ENCODE peak calls at places on chromosomes 7 and 10, in eight cellular contexts. U is H1, W is breast epithelium, L is prostate gland, E is GM12891, F is GM12892, T is suprapubic skin, A is sigmoid colon. D is an unnamed sample.

GRCh38 chr10:6348091-6348862 is 145.5 kb downstream of the PFKFB3 start:
- DNase-seq in A (no peak), E (peak), W (peak), L (peak), T (no peak), F (peak), U (no peak), D (no peak)

GRCh38 chr7:816300-816750 is 16.0 kb upstream of the SUN1 start:
- DNase-seq in E (peak), W (peak), F (peak), L (peak), A (peak), U (peak), T (peak), D (peak)

GRCh38 chr10:103736763-103737162 is 118.6 kb downstream of the SH3PXD2A start:
- DNase-seq in T (no peak), A (no peak), W (no peak), E (no peak), F (no peak), U (peak), L (no peak), D (peak)

GRCh38 chr10:77699080-77699645 is 61.6 kb upstream of the KCNMA1 start:
- DNase-seq in T (no peak), L (no peak), W (no peak), U (no peak), F (no peak), E (no peak), A (no peak), D (no peak)

GRCh38 chr10:35739998-35740397 is 97.9 kb upstream of the FZD8 start:
- DNase-seq in W (no peak), T (no peak), L (no peak), F (no peak), A (no peak), U (no peak), E (no peak), D (no peak)

GRCh38 chr7:102273749-102274712 is 12.6 kb upstream of the SH2B2 start:
- DNase-seq in E (no peak), F (no peak), U (no peak), W (no peak), T (no peak), A (no peak), L (no peak), D (peak)

GRCh38 chr10:36675458-36675880 is 449.9 kb upstream of the ANKRD30A start:
- DNase-seq in F (no peak), W (no peak), U (no peak), A (no peak), E (no peak), T (no peak), L (no peak), D (no peak)

GRCh38 chr10:11165591-11166543 is 148.2 kb downstream of the CELF2 start:
- DNase-seq in E (peak), F (peak), L (peak), U (no peak), W (no peak), A (peak), T (peak), D (no peak)

GRCh38 chr10:75238182-75239180 is 2.7 kb upstream of the COMTD1 start:
- DNase-seq in E (no peak), U (no peak), W (no peak), L (no peak), A (peak), T (no peak), F (no peak), D (no peak)

GRCh38 chr7:134368851-134369533 is 52.3 kb upstream of the SLC35B4 start:
- DNase-seq in W (no peak), T (no peak), A (no peak), F (no peak), L (peak), E (no peak), U (no peak), D (no peak)

GRCh38 chr7:5557920-5558401 is 134.3 kb upstream of the TNRC18 start:
- DNase-seq in L (peak), E (peak), T (peak), F (peak), W (peak), U (no peak), A (peak), D (no peak)

DNA sequence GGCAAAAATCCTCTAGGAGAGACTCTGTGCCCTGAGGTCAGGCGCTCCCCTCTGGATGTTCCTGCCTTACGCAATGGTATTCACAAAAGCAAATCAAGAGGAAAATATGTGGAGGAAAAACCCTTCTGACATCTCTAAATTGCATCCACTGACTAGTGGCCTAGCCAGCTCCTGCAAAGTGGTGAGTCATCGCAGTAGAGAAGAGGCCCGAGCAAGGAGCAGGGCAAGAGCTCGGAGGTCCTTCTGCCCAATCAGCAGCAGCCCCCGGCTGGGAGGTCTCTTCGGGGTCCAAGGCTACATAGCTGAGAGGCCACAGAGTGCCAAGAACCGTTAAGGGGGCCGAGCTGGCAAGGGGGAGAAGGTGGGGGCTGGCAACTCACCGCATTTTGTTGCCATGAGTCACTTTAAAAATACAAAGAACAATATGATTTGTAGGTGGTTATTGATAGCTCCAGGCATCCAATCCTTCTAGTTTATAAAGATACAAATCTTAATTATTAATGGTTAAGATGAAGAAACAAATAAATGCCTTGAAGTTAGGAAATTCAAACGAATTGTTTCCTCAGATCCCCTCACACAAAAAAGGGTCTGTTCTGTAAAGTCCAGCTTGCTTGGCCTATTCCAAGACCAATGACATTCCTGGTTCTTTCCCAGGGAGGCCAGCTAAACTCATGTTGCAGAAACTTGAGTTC is 161.6 kb downstream of the PKD1L1 start:
- DNase-seq in F (no peak), E (no peak), U (peak), A (peak), L (peak), W (peak), T (peak), D (peak)
- TF ChIP-seq POLR2AphosphoS5 in F (no peak), E (no peak), U (no peak), A (peak), L (peak), W (peak), T (no peak), D (no peak)

GRCh38 chr7:27116962-27117686 is 13.4 kb downstream of the HOXA4 start:
- DNase-seq in L (no peak), U (peak), T (no peak), A (peak), W (no peak), F (no peak), E (no peak), D (no peak)

GRCh38 chr7:27117687-27118491 is 12.7 kb downstream of the HOXA4 start:
- DNase-seq in U (peak), W (peak), L (no peak), E (no peak), T (no peak), F (no peak), A (peak), D (no peak)

GRCh38 chr7:27121656-27122055 is 8.9 kb downstream of the HOXA4 start:
- DNase-seq in W (peak), L (no peak), A (no peak), U (no peak), E (no peak), F (no peak), T (no peak), D (no peak)

GRCh38 chr7:27118580-27118979 is 12.0 kb downstream of the HOXA4 start:
- DNase-seq in L (no peak), T (no peak), E (no peak), F (no peak), U (no peak), A (no peak), W (peak), D (no peak)

DNA sequence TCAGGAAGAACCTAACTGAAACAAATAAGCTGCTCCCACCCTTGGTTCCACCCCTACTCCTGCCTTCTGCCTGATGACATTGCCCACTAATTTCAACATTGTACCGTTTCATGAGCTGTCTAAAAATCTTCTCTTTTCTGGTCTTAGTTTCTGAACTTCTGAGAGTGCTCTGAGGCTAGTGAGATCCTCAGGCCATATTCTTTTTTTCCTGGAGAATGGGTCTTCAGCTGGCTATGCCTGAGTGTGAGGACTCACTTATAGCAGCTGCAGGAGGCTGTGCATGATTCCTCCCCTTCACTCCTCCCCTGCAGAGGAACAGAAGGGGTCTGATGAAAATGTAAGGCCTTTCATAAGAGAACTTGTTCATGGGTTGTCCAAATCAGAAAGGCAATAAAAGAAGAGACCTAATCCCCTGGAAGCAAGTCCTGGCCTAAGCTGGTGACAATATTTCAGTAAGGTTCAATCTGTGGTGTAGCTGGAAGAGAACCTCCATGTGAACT is 11.1 kb downstream of the HOXA4 start:
- DNase-seq in W (peak), T (no peak), F (no peak), A (no peak), U (no peak), L (no peak), E (no peak), D (no peak)
- TF ChIP-seq POLR2AphosphoS5 in W (no peak), T (no peak), F (no peak), A (no peak), U (no peak), L (no peak), E (no peak), D (no peak)

GRCh38 chr7:2508327-2509231 is 11.0 kb upstream of the LFNG start:
- DNase-seq in F (no peak), A (peak), U (no peak), T (no peak), L (peak), E (peak), W (peak), D (no peak)
- TF ChIP-seq POLR2AphosphoS5 in F (no peak), A (peak), U (no peak), T (no peak), L (no peak), E (no peak), W (peak), D (no peak)

GRCh38 chr7:151743481-151743983 is 133.4 kb downstream of the PRKAG2 start:
- DNase-seq in E (no peak), T (no peak), L (no peak), A (no peak), F (no peak), W (no peak), U (no peak), D (no peak)

GRCh38 chr7:151744051-151744580 is 132.8 kb downstream of the PRKAG2 start:
- DNase-seq in E (no peak), W (no peak), F (no peak), L (no peak), U (no peak), T (no peak), A (no peak), D (no peak)

GRCh38 chr7:151745706-151746105 is 131.2 kb downstream of the PRKAG2 start:
- DNase-seq in A (no peak), T (no peak), E (no peak), F (no peak), W (no peak), L (no peak), U (no peak), D (no peak)

GRCh38 chr7:151745090-151745638 is 131.8 kb downstream of the PRKAG2 start:
- DNase-seq in E (no peak), A (no peak), F (no peak), T (no peak), L (no peak), W (no peak), U (no peak), D (peak)

GRCh38 chr7:151744656-151745055 is 132.3 kb downstream of the PRKAG2 start:
- DNase-seq in F (no peak), A (no peak), U (no peak), W (no peak), E (no peak), L (no peak), T (no peak), D (no peak)
- TF ChIP-seq POLR2AphosphoS5 in F (no peak), A (no peak), U (no peak), W (no peak), E (no peak), L (no peak), T (no peak), D (no peak)

GRCh38 chr10:96685297-96685696 is 35.0 kb downstream of the PIK3AP1 start:
- DNase-seq in E (no peak), A (no peak), T (no peak), U (no peak), W (peak), F (no peak), L (no peak), D (no peak)
- TF ChIP-seq POLR2AphosphoS5 in E (no peak), A (no peak), T (no peak), U (no peak), W (no peak), F (no peak), L (no peak), D (no peak)

GRCh38 chr7:97018775-97019535 is 5.7 kb downstream of the DLX5 start:
- DNase-seq in T (no peak), W (no peak), L (no peak), F (no peak), A (no peak), U (no peak), E (no peak), D (no peak)
- TF ChIP-seq POLR2AphosphoS5 in T (no peak), W (no peak), L (no peak), F (no peak), A (no peak), U (no peak), E (no peak), D (no peak)

GRCh38 chr10:95513008-95513589 is 48.1 kb downstream of the SORBS1 start:
- DNase-seq in L (peak), A (no peak), U (no peak), E (no peak), T (no peak), F (no peak), W (peak), D (no peak)
- TF ChIP-seq POLR2AphosphoS5 in L (peak), A (no peak), U (no peak), E (no peak), T (no peak), F (no peak), W (no peak), D (no peak)

D was measured in HCT116.